ENCODE peak calls at places on chromosomes 2 and 18, in four cellular contexts. One of them, this sample, is unnamed. For H3K4me1, the result is how much of the 10 kb centered on the place peaks cover.

GRCh38 chr2:29281585-29281984 is 166.4 kb downstream of the CLIP4 start:
- DNase-seq in lower lobe of right lung: no peak
- DNase-seq in cardiac muscle cell: peak
- DNase-seq in HCT116: no peak
- DNase-seq in this sample: peak

GRCh38 chr2:95232232-95232631 is 24.9 kb downstream of the ZNF892 start:
- DNase-seq in lower lobe of right lung: no peak
- DNase-seq in cardiac muscle cell: no peak
- DNase-seq in HCT116: no peak
- DNase-seq in this sample: no peak

GRCh38 chr18:74869904-74870863 is 272.5 kb downstream of the ZNF407 start:
- DNase-seq in lower lobe of right lung: no peak
- DNase-seq in cardiac muscle cell: no peak
- DNase-seq in HCT116: no peak
- DNase-seq in this sample: no peak

GRCh38 chr2:108923019-108923700 is 65.9 kb downstream of the EDAR start:
- DNase-seq in lower lobe of right lung: no peak
- DNase-seq in cardiac muscle cell: no peak
- DNase-seq in HCT116: peak
- DNase-seq in this sample: no peak

GRCh38 chr2:227870710-227871374 is 589 bp upstream of the DAW1 start:
- DNase-seq in lower lobe of right lung: no peak
- DNase-seq in cardiac muscle cell: peak
- DNase-seq in HCT116: no peak
- DNase-seq in this sample: no peak

GRCh38 chr2:241950878-241951331 is 81.4 kb downstream of the RTP5 start:
- DNase-seq in lower lobe of right lung: peak
- DNase-seq in cardiac muscle cell: peak
- DNase-seq in HCT116: peak
- DNase-seq in this sample: peak

GRCh38 chr2:150472122-150472899 is 15.2 kb downstream of the RND3 start:
- DNase-seq in lower lobe of right lung: peak
- DNase-seq in cardiac muscle cell: peak
- DNase-seq in HCT116: no peak
- DNase-seq in this sample: peak

GRCh38 chr2:105674859-105675541 is 69.7 kb upstream of the NCK2 start:
- DNase-seq in lower lobe of right lung: no peak
- DNase-seq in cardiac muscle cell: no peak
- DNase-seq in HCT116: no peak
- DNase-seq in this sample: no peak

GRCh38 chr2:110116033-110116710 is 550 bp upstream of the MALL start:
- DNase-seq in lower lobe of right lung: peak
- DNase-seq in cardiac muscle cell: peak
- DNase-seq in HCT116: peak
- DNase-seq in this sample: peak

GRCh38 chr2:210681481-210681880 is 125.1 kb downstream of the CPS1 start:
- DNase-seq in lower lobe of right lung: no peak
- DNase-seq in cardiac muscle cell: no peak
- DNase-seq in HCT116: no peak
- DNase-seq in this sample: no peak

GRCh38 chr2:167103028-167103756 is 214.9 kb downstream of the XIRP2 start:
- DNase-seq in lower lobe of right lung: no peak
- DNase-seq in cardiac muscle cell: peak
- DNase-seq in HCT116: no peak
- DNase-seq in this sample: no peak

GRCh38 chr2:152132321-152132720 is 33.5 kb upstream of the CACNB4 start:
- DNase-seq in lower lobe of right lung: no peak
- DNase-seq in cardiac muscle cell: peak
- DNase-seq in HCT116: no peak
- DNase-seq in this sample: no peak

GRCh38 chr2:148674063-148675020 is 29.8 kb downstream of the EPC2 start:
- DNase-seq in lower lobe of right lung: no peak
- DNase-seq in cardiac muscle cell: no peak
- DNase-seq in HCT116: peak
- DNase-seq in this sample: no peak

GRCh38 chr18:57052759-57053158 is 94.1 kb upstream of the BOD1L2 start:
- DNase-seq in lower lobe of right lung: no peak
- DNase-seq in cardiac muscle cell: no peak
- DNase-seq in HCT116: no peak
- DNase-seq in this sample: no peak

GRCh38 chr18:23355206-23355605 is 97.9 kb upstream of the RIOK3 start:
- DNase-seq in lower lobe of right lung: no peak
- DNase-seq in cardiac muscle cell: no peak
- DNase-seq in HCT116: no peak
- DNase-seq in this sample: no peak

GRCh38 chr2:25305197-25305596 is 36.5 kb downstream of the DNMT3A start:
- DNase-seq in lower lobe of right lung: no peak
- DNase-seq in cardiac muscle cell: no peak
- DNase-seq in HCT116: no peak
- DNase-seq in this sample: no peak

GRCh38 chr18:50203801-50204604 is 9.1 kb upstream of the MYO5B start:
- DNase-seq in lower lobe of right lung: peak
- DNase-seq in cardiac muscle cell: peak
- DNase-seq in HCT116: peak
- DNase-seq in this sample: no peak

GRCh38 chr2:43576983-43577892 is 18.6 kb downstream of the THADA start:
- DNase-seq in lower lobe of right lung: no peak
- DNase-seq in cardiac muscle cell: peak
- DNase-seq in HCT116: no peak
- DNase-seq in this sample: no peak

GRCh38 chr2:80703532-80703931 is 399.0 kb upstream of the LRRTM1 start:
- DNase-seq in lower lobe of right lung: no peak
- DNase-seq in cardiac muscle cell: no peak
- DNase-seq in HCT116: no peak
- DNase-seq in this sample: no peak

GRCh38 chr2:164910091-164910899 is 45.0 kb downstream of the SLC38A11 start:
- DNase-seq in lower lobe of right lung: no peak
- DNase-seq in cardiac muscle cell: no peak
- DNase-seq in HCT116: no peak
- DNase-seq in this sample: no peak

GRCh38 chr2:158533009-158533408 is 76.3 kb downstream of the PKP4 start:
- DNase-seq in lower lobe of right lung: no peak
- DNase-seq in cardiac muscle cell: no peak
- DNase-seq in HCT116: no peak
- DNase-seq in this sample: no peak

GRCh38 chr2:219560037-219560892 is 11.1 kb downstream of the OBSL1 start:
- DNase-seq in lower lobe of right lung: no peak
- DNase-seq in cardiac muscle cell: no peak
- DNase-seq in HCT116: no peak
- DNase-seq in this sample: peak

GRCh38 chr2:6977095-6977777 is 60.0 kb downstream of the RNF144A start:
- DNase-seq in lower lobe of right lung: no peak
- DNase-seq in cardiac muscle cell: peak
- DNase-seq in HCT116: no peak
- DNase-seq in this sample: no peak

GRCh38 chr2:20140321-20141055 is 84.4 kb downstream of the SDC1 start:
- DNase-seq in lower lobe of right lung: no peak
- DNase-seq in cardiac muscle cell: no peak
- DNase-seq in HCT116: no peak
- DNase-seq in this sample: no peak

GRCh38 chr18:49609416-49610284 is 47.8 kb downstream of the LIPG start:
- DNase-seq in lower lobe of right lung: no peak
- DNase-seq in cardiac muscle cell: no peak
- DNase-seq in HCT116: peak
- DNase-seq in this sample: no peak

GRCh38 chr2:11534746-11535484 is 1.1 kb downstream of the GREB1 start:
- DNase-seq in lower lobe of right lung: no peak
- DNase-seq in cardiac muscle cell: no peak
- DNase-seq in HCT116: no peak
- DNase-seq in this sample: no peak

GRCh38 chr2:11540148-11540995 is 6.5 kb downstream of the GREB1 start:
- DNase-seq in lower lobe of right lung: no peak
- DNase-seq in cardiac muscle cell: no peak
- DNase-seq in HCT116: no peak
- DNase-seq in this sample: no peak

GRCh38 chr2:11539317-11540147 is 5.7 kb downstream of the GREB1 start:
- DNase-seq in lower lobe of right lung: no peak
- DNase-seq in cardiac muscle cell: no peak
- DNase-seq in HCT116: no peak
- DNase-seq in this sample: no peak

GRCh38 chr2:11535899-11536344 is 2.1 kb downstream of the GREB1 start:
- DNase-seq in lower lobe of right lung: no peak
- DNase-seq in cardiac muscle cell: no peak
- DNase-seq in HCT116: no peak
- DNase-seq in this sample: no peak

GRCh38 chr2:11537951-11538350 is 4.1 kb downstream of the GREB1 start:
- DNase-seq in lower lobe of right lung: no peak
- DNase-seq in cardiac muscle cell: no peak
- DNase-seq in HCT116: no peak
- DNase-seq in this sample: no peak
- H3K4me1 ChIP-seq in lower lobe of right lung: under half
- H3K4me1 ChIP-seq in cardiac muscle cell: half or more
- H3K4me1 ChIP-seq in HCT116: under half
- H3K4me1 ChIP-seq in this sample: under half

GRCh38 chr2:238288650-238289573 is 502 bp upstream of the PER2 start:
- DNase-seq in lower lobe of right lung: peak
- DNase-seq in cardiac muscle cell: peak
- DNase-seq in HCT116: peak
- DNase-seq in this sample: peak
- TF ChIP-seq CTCF in lower lobe of right lung: peak
- TF ChIP-seq CTCF in cardiac muscle cell: peak
- TF ChIP-seq CTCF in HCT116: no peak
- TF ChIP-seq CTCF in this sample: peak

DNA sequence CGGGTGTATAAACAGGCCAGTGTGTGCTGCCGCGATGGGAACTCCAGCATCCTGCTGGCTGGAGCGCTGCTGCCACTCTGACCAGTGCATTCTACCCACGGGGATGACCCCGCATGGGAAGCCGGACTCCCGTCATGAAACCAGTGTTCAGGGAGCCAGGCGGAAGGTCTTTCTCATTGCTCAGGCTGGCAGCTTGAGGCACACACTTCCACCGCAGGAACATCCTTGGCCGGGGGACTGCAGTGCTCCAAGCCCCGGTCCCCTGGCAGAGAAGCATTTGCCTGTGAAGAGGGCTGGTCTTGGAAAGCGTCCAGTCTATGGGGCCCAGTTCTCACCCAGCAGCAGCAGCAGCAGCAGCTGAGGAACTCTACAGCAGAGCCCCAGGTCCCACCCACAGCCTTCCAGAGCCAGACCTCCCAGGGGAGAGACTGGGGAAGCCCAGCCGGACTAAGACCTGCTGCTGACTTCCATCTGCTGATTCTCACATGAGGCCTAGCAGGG is 235.9 kb downstream of the KLHL29 start:
- DNase-seq in lower lobe of right lung: peak
- DNase-seq in cardiac muscle cell: peak
- DNase-seq in HCT116: no peak
- DNase-seq in this sample: peak
- H3K4me1 ChIP-seq in lower lobe of right lung: under half
- H3K4me1 ChIP-seq in cardiac muscle cell: under half
- H3K4me1 ChIP-seq in HCT116: under half
- H3K4me1 ChIP-seq in this sample: under half

GRCh38 chr18:44320619-44321460 is 359.8 kb upstream of the SETBP1 start:
- DNase-seq in lower lobe of right lung: no peak
- DNase-seq in cardiac muscle cell: no peak
- DNase-seq in HCT116: no peak
- DNase-seq in this sample: no peak
- TF ChIP-seq CTCF in lower lobe of right lung: no peak
- TF ChIP-seq CTCF in cardiac muscle cell: no peak
- TF ChIP-seq CTCF in HCT116: no peak
- TF ChIP-seq CTCF in this sample: no peak

GRCh38 chr2:144453039-144453336 is 66.9 kb downstream of the ZEB2 start:
- DNase-seq in lower lobe of right lung: no peak
- DNase-seq in cardiac muscle cell: peak
- DNase-seq in HCT116: no peak
- DNase-seq in this sample: no peak
- H3K4me1 ChIP-seq in lower lobe of right lung: half or more
- H3K4me1 ChIP-seq in cardiac muscle cell: half or more
- H3K4me1 ChIP-seq in HCT116: under half
- H3K4me1 ChIP-seq in this sample: under half

DNA sequence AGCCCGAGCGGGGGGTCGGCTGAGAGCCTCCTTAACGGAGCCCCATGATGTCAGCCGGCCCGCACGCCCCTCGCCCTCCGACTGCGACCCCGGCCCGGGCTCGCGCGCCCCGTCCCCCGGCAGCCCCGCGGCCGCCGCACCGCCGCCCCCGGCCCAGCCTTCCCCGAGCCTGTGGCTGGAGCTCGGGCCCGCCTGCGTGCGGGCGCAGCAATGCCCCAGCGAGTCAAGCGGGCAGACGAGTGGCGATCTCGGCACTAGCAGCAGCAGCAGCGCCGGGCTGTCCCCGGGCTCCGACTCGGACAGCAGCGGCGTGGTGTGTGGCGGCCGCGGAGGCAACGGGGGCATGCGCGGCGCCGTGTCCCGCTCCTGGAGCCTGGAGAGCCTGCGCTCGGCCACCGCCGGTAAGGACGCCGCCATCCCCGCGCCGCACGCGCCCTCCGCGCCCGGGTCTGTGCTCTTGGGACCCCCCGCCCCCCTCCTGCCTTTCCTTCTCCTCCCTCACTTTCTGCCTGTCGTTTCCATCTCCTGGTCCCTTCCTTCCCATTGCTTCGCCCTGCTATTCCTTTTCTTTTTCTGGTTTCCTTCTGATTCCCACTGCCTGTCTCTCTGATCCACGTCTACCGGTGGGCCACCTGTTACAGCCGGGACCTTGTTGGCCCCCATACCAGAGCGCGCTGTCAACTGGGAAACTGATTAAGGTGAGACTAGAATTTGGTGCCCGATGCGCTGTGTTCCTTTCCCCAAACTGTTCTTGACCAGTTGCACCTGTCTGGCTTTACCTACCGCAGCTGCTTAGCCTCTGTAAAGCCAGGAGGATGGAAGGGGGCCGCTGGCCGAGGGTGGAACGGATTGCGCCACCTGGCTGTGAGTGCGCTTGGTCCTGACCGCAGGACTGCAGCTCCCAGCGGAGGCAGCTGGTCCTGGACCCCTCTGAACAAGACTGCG is 127.4 kb downstream of the ARHGEF4 start:
- DNase-seq in lower lobe of right lung: no peak
- DNase-seq in cardiac muscle cell: peak
- DNase-seq in HCT116: no peak
- DNase-seq in this sample: no peak
- TF ChIP-seq CTCF in lower lobe of right lung: no peak
- TF ChIP-seq CTCF in cardiac muscle cell: peak
- TF ChIP-seq CTCF in HCT116: no peak
- TF ChIP-seq CTCF in this sample: no peak

GRCh38 chr18:1708006-1708405 is 803.3 kb downstream of the ADCYAP1 start:
- DNase-seq in lower lobe of right lung: no peak
- DNase-seq in cardiac muscle cell: no peak
- DNase-seq in HCT116: no peak
- DNase-seq in this sample: no peak
- H3K4me1 ChIP-seq in lower lobe of right lung: under half
- H3K4me1 ChIP-seq in cardiac muscle cell: under half
- H3K4me1 ChIP-seq in HCT116: under half
- H3K4me1 ChIP-seq in this sample: under half

GRCh38 chr18:33355756-33356155 is 84.8 kb downstream of the CCDC178 start:
- DNase-seq in lower lobe of right lung: no peak
- DNase-seq in cardiac muscle cell: no peak
- DNase-seq in HCT116: no peak
- DNase-seq in this sample: no peak
- TF ChIP-seq CTCF in lower lobe of right lung: no peak
- TF ChIP-seq CTCF in cardiac muscle cell: no peak
- TF ChIP-seq CTCF in HCT116: no peak
- TF ChIP-seq CTCF in this sample: no peak

GRCh38 chr18:55307505-55307904 is 280.5 kb downstream of the TCF4 start:
- DNase-seq in lower lobe of right lung: no peak
- DNase-seq in cardiac muscle cell: no peak
- DNase-seq in HCT116: no peak
- DNase-seq in this sample: no peak
- H3K4me1 ChIP-seq in lower lobe of right lung: under half
- H3K4me1 ChIP-seq in cardiac muscle cell: under half
- H3K4me1 ChIP-seq in HCT116: under half
- H3K4me1 ChIP-seq in this sample: under half